ENCODE peak calls at places on chromosomes 6 and 20, in nine cellular contexts. N, X, O, A, T, S, Y, K and D are unnamed samples.

GRCh38 chr6:35365599-35366596 is 23.5 kb downstream of the PPARD start:
- DNase-seq in N (no peak), A (no peak), O (no peak), K (no peak), X (no peak), S (peak; percentile 62), Y (no peak), T (no peak), D (peak; percentile 27)

GRCh38 chr20:12928755-12929401 is 79.9 kb upstream of the SPTLC3 start:
- DNase-seq in T (no peak), S (peak; percentile 96), X (no peak), Y (no peak), N (peak; percentile 84), A (no peak), K (no peak), O (no peak), D (no peak)

GRCh38 chr6:139037490-139037889 is 8.9 kb downstream of the ABRACL start:
- DNase-seq in A (no peak), T (no peak), S (no peak), K (no peak), Y (no peak), O (no peak), X (no peak), N (peak; percentile 93), D (no peak)

GRCh38 chr6:3841711-3842565 is 7.2 kb upstream of the FAM50B start:
- DNase-seq in S (peak; percentile 88), N (peak; percentile 95), T (no peak), O (no peak), A (no peak), X (no peak), K (no peak), Y (peak; percentile 30), D (no peak)

GRCh38 chr6:158605266-158605878 is 39.2 kb downstream of the DYNLT1 start:
- DNase-seq in A (peak; percentile 91), Y (peak; percentile 85), K (peak; percentile 67), T (peak; percentile 80), O (peak; percentile 7), N (peak; percentile 83), S (peak; percentile 70), X (peak; percentile 77), D (peak; percentile 48)

GRCh38 chr6:44388135-44388487 is 605 bp downstream of the CDC5L start:
- DNase-seq in N (no peak), S (no peak), X (no peak), O (no peak), A (peak; percentile 20), K (peak; percentile 47), T (no peak), Y (peak; percentile 36), D (no peak)

GRCh38 chr6:29653452-29654038 is 3.3 kb upstream of the MOG start:
- DNase-seq in S (peak; percentile 70), Y (peak; percentile 62), K (peak; percentile 82), X (peak; percentile 87), N (peak; percentile 76), T (peak; percentile 91), A (peak; percentile 94), O (peak; percentile 75), D (peak; percentile 74)

GRCh38 chr6:33144373-33144772 is 47.9 kb downstream of the COL11A2 start:
- DNase-seq in A (no peak), X (no peak), S (no peak), T (no peak), K (no peak), O (no peak), Y (no peak), N (peak; percentile 30), D (no peak)

GRCh38 chr6:132919028-132919427 is 104.7 kb downstream of the RPS12 start:
- DNase-seq in S (no peak), N (no peak), T (no peak), A (peak; percentile 18), O (no peak), X (no peak), K (no peak), Y (peak; percentile 6), D (no peak)

GRCh38 chr6:154093231-154094044 is 54.4 kb downstream of the OPRM1 start:
- DNase-seq in N (no peak), O (no peak), X (no peak), S (no peak), K (no peak), T (no peak), A (no peak), Y (peak; percentile 61), D (no peak)

GRCh38 chr20:52056203-52057062 is 135.1 kb downstream of the ZFP64 start:
- DNase-seq in T (no peak), A (no peak), S (peak; percentile 99), X (no peak), N (peak; percentile 90), K (no peak), O (no peak), Y (no peak), D (peak; percentile 7)

GRCh38 chr20:4157516-4157915 is 142.2 kb upstream of the RNF24 start:
- DNase-seq in Y (no peak), A (no peak), N (no peak), O (no peak), X (no peak), T (no peak), K (no peak), S (no peak), D (no peak)

GRCh38 chr6:797479-798077 is 104.6 kb upstream of the EXOC2 start:
- DNase-seq in S (peak; percentile 66), K (peak; percentile 52), O (peak; percentile 57), N (peak; percentile 79), A (peak; percentile 80), X (peak; percentile 70), Y (peak; percentile 36), T (peak; percentile 77), D (peak; percentile 41)

GRCh38 chr6:45611502-45611901 is 233.8 kb upstream of the SUPT3H start:
- DNase-seq in K (no peak), A (no peak), X (no peak), O (no peak), T (no peak), Y (no peak), S (no peak), N (no peak), D (no peak)

GRCh38 chr20:33165416-33166055 is 2.4 kb upstream of the BPIFA2 start:
- DNase-seq in O (no peak), T (no peak), S (no peak), A (no peak), X (no peak), K (no peak), Y (no peak), N (no peak), D (no peak)

GRCh38 chr20:33769032-33769431 is 37.2 kb downstream of the ZNF341 start:
- DNase-seq in O (no peak), A (no peak), Y (no peak), X (no peak), T (no peak), K (no peak), S (no peak), N (no peak), D (no peak)

GRCh38 chr6:134510920-134511319 is 193.0 kb upstream of the SGK1 start:
- DNase-seq in K (no peak), T (no peak), O (no peak), S (no peak), A (no peak), Y (no peak), X (no peak), N (no peak), D (no peak)
- TF ChIP-seq EZH2phosphoT487 in K (no peak), T (no peak), O (no peak), S (no peak), A (no peak), Y (no peak), X (no peak), N (no peak), D (no peak)

DNA sequence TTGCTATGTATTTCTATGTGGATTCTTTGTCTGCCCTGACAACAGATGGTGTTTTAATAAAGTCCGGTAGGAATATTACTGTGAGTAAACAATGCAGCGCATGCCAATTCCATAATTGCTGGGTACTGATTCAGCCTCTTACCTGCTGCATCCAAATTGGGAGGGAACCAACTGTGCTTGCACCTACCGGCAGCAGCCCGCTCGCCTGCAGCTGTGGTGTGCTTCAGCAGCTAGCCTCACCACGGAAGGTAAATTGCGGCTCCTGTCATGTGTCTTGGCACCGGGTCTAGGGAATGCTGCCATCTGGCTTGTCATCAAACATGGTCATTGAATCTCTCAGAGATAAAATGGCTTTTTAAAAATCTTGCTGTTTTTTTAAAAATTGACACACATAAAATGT is 704.8 kb upstream of the SLC35B3 start:
- DNase-seq in S (peak; percentile 82), O (no peak), A (no peak), N (peak; percentile 44), X (no peak), Y (no peak), T (no peak), K (no peak), D (no peak)
- TF ChIP-seq EZH2phosphoT487 in S (no peak), O (no peak), A (no peak), N (no peak), X (no peak), Y (no peak), T (no peak), K (no peak), D (no peak)

GRCh38 chr20:11844691-11845090 is 73.0 kb upstream of the BTBD3 start:
- DNase-seq in S (no peak), A (no peak), O (no peak), N (no peak), X (no peak), T (no peak), K (no peak), Y (peak; percentile 30), D (no peak)

GRCh38 chr20:11846131-11846530 is 71.6 kb upstream of the BTBD3 start:
- DNase-seq in T (no peak), N (no peak), Y (no peak), K (no peak), O (no peak), S (no peak), A (no peak), X (no peak), D (no peak)

GRCh38 chr20:11843289-11843688 is 74.4 kb upstream of the BTBD3 start:
- DNase-seq in A (no peak), S (no peak), Y (no peak), T (no peak), N (no peak), X (no peak), K (no peak), O (no peak), D (no peak)

GRCh38 chr20:11847827-11848226 is 69.9 kb upstream of the BTBD3 start:
- DNase-seq in A (no peak), N (no peak), S (peak; percentile 89), X (no peak), Y (no peak), T (no peak), O (no peak), K (no peak), D (no peak)

GRCh38 chr20:11845311-11845710 is 72.4 kb upstream of the BTBD3 start:
- DNase-seq in A (no peak), Y (no peak), K (no peak), N (peak; percentile 40), O (no peak), S (no peak), X (no peak), T (no peak), D (no peak)
- TF ChIP-seq EZH2phosphoT487 in A (no peak), Y (no peak), K (no peak), N (no peak), O (no peak), S (no peak), X (no peak), T (no peak), D (no peak)

DNA sequence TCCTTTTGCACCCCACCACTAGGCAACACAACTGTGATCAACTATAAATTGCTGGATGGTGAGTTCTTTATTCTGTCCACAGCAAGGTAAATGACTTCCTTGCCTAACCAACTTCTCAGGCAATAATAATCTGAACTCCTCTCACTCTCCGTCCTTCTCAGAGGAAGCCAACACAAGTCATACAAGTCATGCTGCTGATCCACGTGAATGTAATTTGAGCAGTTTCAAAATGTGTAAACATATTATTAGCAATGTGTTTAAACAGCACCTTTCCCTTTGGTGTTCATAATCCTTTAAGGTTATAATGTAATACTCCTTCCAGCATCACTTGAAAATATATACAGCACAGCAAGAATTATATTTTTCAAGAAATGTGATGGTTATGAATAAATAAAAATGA is 127.9 kb downstream of the QRSL1 start:
- DNase-seq in A (no peak), O (no peak), N (no peak), Y (no peak), S (peak; percentile 40), T (no peak), X (no peak), K (no peak), D (no peak)
- TF ChIP-seq EZH2phosphoT487 in A (no peak), O (no peak), N (no peak), Y (no peak), S (no peak), T (no peak), X (no peak), K (no peak), D (no peak)